ENCODE peak calls at places on chromosomes 4 and X, in seven cellular contexts. Z is heart left ventricle, S is stomach, O is WERI-Rb-1, P is astrocyte of the cerebellum, L is pancreas, E is fibroblast of pulmonary artery. R is an unnamed sample.

GRCh38 chr4:153095448-153096204 is 108.6 kb upstream of the TRIM2 start:
- DNase-seq in Z (no peak), S (no peak), O (no peak), P (no peak), L (no peak), E (no peak), R (no peak)

GRCh38 chr4:119585771-119586170 is 42.8 kb downstream of the PDE5A start:
- DNase-seq in Z (no peak), S (no peak), O (no peak), P (peak), L (no peak), E (no peak), R (peak)

GRCh38 chr4:74133786-74134499 is 24.0 kb upstream of the MTHFD2L start:
- DNase-seq in Z (peak), S (peak), O (peak), P (peak), L (peak), E (peak), R (peak)

GRCh38 chrX:19747672-19748610 is 139.5 kb downstream of the SH3KBP1 start:
- DNase-seq in Z (peak), S (no peak), O (no peak), P (no peak), L (no peak), E (no peak), R (no peak)

GRCh38 chr4:148574502-148574901 is 132.3 kb upstream of the NR3C2 start:
- DNase-seq in Z (no peak), S (no peak), O (no peak), P (peak), L (no peak), E (peak), R (peak)

GRCh38 chr4:186554890-186555827 is at the start of gene MTNR1A:
- DNase-seq in Z (no peak), S (no peak), O (no peak), P (no peak), L (no peak), E (peak), R (peak)

GRCh38 chr4:25938251-25939186 is 24.5 kb downstream of the SMIM20 start:
- DNase-seq in Z (peak), S (no peak), O (no peak), P (no peak), L (no peak), E (peak), R (peak)

GRCh38 chrX:368811-369562 is 17.7 kb downstream of the PPP2R3B start:
- DNase-seq in Z (peak), S (no peak), O (no peak), P (no peak), L (no peak), E (no peak), R (peak)

GRCh38 chr4:142960134-142960533 is 114.0 kb upstream of the INPP4B start:
- DNase-seq in Z (no peak), S (no peak), O (no peak), P (no peak), L (no peak), E (peak), R (peak)

GRCh38 chr4:3384771-3385701 is 56.7 kb upstream of the HGFAC start:
- DNase-seq in Z (peak), S (no peak), O (no peak), P (no peak), L (peak), E (no peak), R (no peak)

GRCh38 chrX:12771445-12772069 is 19.7 kb upstream of the PRPS2 start:
- DNase-seq in Z (peak), S (peak), O (peak), P (no peak), L (peak), E (peak), R (peak)

GRCh38 chr4:183906736-183907651 is 1.9 kb downstream of the STOX2 start:
- DNase-seq in Z (peak), S (no peak), O (peak), P (no peak), L (peak), E (no peak), R (no peak)

GRCh38 chrX:1658083-1658463 is 43.2 kb downstream of the ASMT start:
- DNase-seq in Z (no peak), S (no peak), O (peak), P (no peak), L (no peak), E (no peak), R (no peak)

GRCh38 chr4:38621004-38621684 is 42.9 kb upstream of the KLF3 start:
- DNase-seq in Z (no peak), S (peak), O (no peak), P (no peak), L (no peak), E (peak), R (peak)

GRCh38 chr4:175891863-175892262 is 79.8 kb upstream of the GPM6A start:
- DNase-seq in Z (no peak), S (no peak), O (no peak), P (peak), L (no peak), E (peak), R (peak)

GRCh38 chr4:119111296-119111695 is 24.3 kb upstream of the MYOZ2 start:
- DNase-seq in Z (no peak), S (no peak), O (no peak), P (no peak), L (no peak), E (no peak), R (no peak)

GRCh38 chr4:38743866-38744265 is 38.9 kb downstream of the TLR10 start:
- DNase-seq in Z (no peak), S (no peak), O (no peak), P (no peak), L (no peak), E (no peak), R (peak)

GRCh38 chrX:102154218-102154860 is 1.4 kb downstream of the BEX5 start:
- DNase-seq in Z (no peak), S (no peak), O (no peak), P (no peak), L (peak), E (no peak), R (no peak)

GRCh38 chr4:125359363-125359762 is 44.6 kb downstream of the FAT4 start:
- DNase-seq in Z (no peak), S (no peak), O (no peak), P (no peak), L (no peak), E (no peak), R (no peak)
- H3K4me3 ChIP-seq in Z (no peak), S (no peak), O (no peak), P (no peak), L (no peak), E (no peak), R (no peak)

GRCh38 chr4:163665521-163666334 is 171.2 kb downstream of the TMA16 start:
- DNase-seq in Z (no peak), S (no peak), O (no peak), P (no peak), L (no peak), E (no peak), R (peak)
- TF ChIP-seq CTCF in Z (no peak), S (no peak), O (no peak), P (no peak), L (no peak), E (no peak), R (no peak)

GRCh38 chrX:9927638-9928037 is 39.5 kb upstream of the CLDN34 start:
- DNase-seq in Z (no peak), S (no peak), O (no peak), P (no peak), L (no peak), E (no peak), R (no peak)
- H3K4me3 ChIP-seq in Z (no peak), S (no peak), O (no peak), P (no peak), L (no peak), E (no peak), R (no peak)

GRCh38 chrX:47499291-47499690 is 16.3 kb upstream of the ZNF41 start:
- DNase-seq in Z (no peak), S (no peak), O (no peak), P (no peak), L (no peak), E (no peak), R (no peak)

GRCh38 chrX:47501226-47502071 is 18.4 kb upstream of the ZNF41 start:
- DNase-seq in Z (no peak), S (no peak), O (no peak), P (no peak), L (no peak), E (peak), R (peak)

GRCh38 chrX:47500541-47500940 is 17.5 kb upstream of the ZNF41 start:
- DNase-seq in Z (no peak), S (no peak), O (no peak), P (no peak), L (no peak), E (no peak), R (no peak)

GRCh38 chrX:47498411-47498810 is 15.4 kb upstream of the ZNF41 start:
- DNase-seq in Z (no peak), S (no peak), O (no peak), P (no peak), L (no peak), E (no peak), R (no peak)

DNA sequence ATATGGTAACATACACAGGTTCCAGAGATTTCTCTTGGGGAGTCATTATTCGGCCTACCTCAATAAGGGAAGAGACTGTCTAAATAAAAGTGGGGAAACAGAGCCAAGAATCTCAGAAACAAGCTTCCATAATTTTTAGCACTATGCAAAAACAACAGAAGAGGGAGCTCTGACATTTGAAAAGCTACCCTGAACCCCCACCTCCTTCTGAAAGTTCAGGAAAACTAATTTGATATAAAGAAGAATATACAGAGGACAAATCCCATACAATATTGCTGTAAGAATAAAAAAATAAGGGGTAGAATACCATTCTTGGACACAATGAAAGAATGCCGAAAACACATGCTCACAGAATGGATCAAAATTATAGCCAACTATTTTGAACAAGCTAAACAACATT is 14.3 kb upstream of the ZNF41 start:
- DNase-seq in Z (no peak), S (no peak), O (no peak), P (no peak), L (no peak), E (peak), R (peak)
- TF ChIP-seq CTCF in Z (no peak), S (no peak), O (peak), P (peak), L (no peak), E (peak), R (peak)

GRCh38 chrX:119999087-119999634 is 55.6 kb upstream of the NKAP start:
- DNase-seq in Z (no peak), S (no peak), O (no peak), P (no peak), L (no peak), E (no peak), R (no peak)

GRCh38 chrX:120001787-120002186 is 58.2 kb upstream of the NKAP start:
- DNase-seq in Z (no peak), S (no peak), O (no peak), P (no peak), L (no peak), E (no peak), R (no peak)

GRCh38 chrX:119997570-119997969 is 54.0 kb upstream of the NKAP start:
- DNase-seq in Z (no peak), S (no peak), O (no peak), P (no peak), L (no peak), E (no peak), R (no peak)

GRCh38 chrX:119996600-119997524 is 53.3 kb upstream of the NKAP start:
- DNase-seq in Z (no peak), S (no peak), O (no peak), P (no peak), L (no peak), E (no peak), R (no peak)

DNA sequence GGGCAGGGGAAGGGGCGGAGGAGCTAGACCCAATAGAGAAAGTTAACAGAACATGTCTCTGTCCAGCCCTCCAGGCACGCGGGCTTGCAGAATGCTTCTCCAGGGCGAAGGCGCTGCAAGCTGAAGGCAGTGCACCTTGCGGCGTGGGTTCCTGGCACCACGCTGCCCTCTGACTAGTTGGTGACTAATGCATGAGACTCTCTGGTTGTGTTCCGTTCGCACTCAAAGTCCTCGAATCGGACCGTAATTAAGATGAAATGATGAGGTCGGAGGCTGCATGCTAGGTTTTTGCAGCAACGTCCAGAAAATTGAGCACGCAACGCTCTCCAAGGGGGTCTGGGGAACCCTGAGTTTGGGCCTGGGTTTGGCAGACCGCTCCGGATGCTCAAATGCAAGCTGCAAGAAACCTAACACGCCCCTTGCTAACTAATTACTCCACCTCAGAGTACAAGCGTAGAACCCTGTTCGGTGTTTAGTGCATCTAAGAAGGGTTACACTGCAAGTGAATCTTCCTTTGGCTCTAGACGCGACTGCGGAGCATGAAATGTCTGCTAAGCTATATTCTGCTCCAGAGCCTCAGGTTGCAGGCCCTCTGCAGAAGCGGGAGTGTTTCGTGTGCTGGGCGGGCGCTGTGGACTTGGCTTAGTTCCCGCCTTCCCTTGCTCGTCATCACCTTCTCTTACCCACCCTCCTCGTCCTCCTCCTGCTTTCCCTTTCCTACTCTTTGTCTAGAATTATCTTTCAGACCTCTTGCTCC is 57.1 kb upstream of the NKAP start:
- DNase-seq in Z (no peak), S (no peak), O (no peak), P (no peak), L (no peak), E (no peak), R (peak)
- H3K4me3 ChIP-seq in Z (no peak), S (no peak), O (no peak), P (no peak), L (no peak), E (no peak), R (no peak)

DNA sequence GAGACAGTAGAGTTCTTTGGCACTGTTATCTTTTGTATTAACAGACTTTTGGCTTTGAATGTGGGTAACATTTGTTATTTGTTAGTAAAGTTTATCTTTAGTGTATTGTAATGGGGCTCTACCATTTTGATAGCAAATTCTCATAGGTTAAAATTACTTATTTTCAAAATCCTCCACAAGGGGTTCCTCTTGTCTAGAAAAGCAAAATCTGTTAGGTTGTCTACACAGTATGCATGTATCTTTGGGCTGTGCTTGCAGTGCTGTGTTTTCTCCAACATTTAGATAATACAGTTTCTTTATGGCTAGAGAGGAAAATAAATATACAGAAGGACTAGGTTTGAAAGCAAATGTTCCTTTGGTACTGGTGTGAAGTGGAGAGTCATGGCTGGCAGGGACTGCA is 40.2 kb downstream of the POLR2B start:
- DNase-seq in Z (no peak), S (no peak), O (no peak), P (no peak), L (no peak), E (peak), R (peak)
- TF ChIP-seq CTCF in Z (peak), S (no peak), O (no peak), P (no peak), L (no peak), E (peak), R (peak)